ENCODE peak calls at places on chromosomes 11 and 22, in ten cellular contexts. T is stimulated activated CD8-positive, alpha-beta memory T cell treated with anti-CD3 and anti-CD28 coated beads, Interleukin-7, amount 100 ng/mL, for 24 hours; G is stimulated activated CD4-positive, alpha-beta T cell treated with anti-CD3 and anti-CD28 coated beads, Interleukin-4, amount 100 ng/mL, for 48 hours; U is GM12865; D is NK-92 treated with Interleukin-12 subunit alpha and Interleukin-12 subunit beta, amount 100 ng/mL, for 24 hours; Y is omental fat pad; A is cardiac septum; H is T-cell; M is activated CD8-positive, alpha-beta memory T cell treated with anti-CD3 and anti-CD28 coated beads, Interleukin-2, amount 50 U/mL, for 4 hours; I is ovary. N is an unnamed sample.

GRCh38 chr11:72583177-72583553 is 91.1 kb downstream of the PDE2A start:
- DNase-seq in A (no peak), H (no peak), U (no peak), I (no peak), D (no peak), Y (no peak), M (no peak), T (no peak), G (no peak), N (no peak)

GRCh38 chr22:41574847-41575381 is 14.1 kb downstream of the CSDC2 start:
- DNase-seq in Y (no peak), G (no peak), T (no peak), D (no peak), U (no peak), I (peak; percentile 81), A (peak; percentile 84), H (no peak), M (no peak), N (no peak)

GRCh38 chr11:106077609-106078517 is at the start of gene AASDHPPT:
- DNase-seq in D (peak; percentile 35), H (no peak), I (peak; percentile 19), T (no peak), U (peak; percentile 12), G (no peak), Y (no peak), A (no peak), M (no peak), N (no peak)

GRCh38 chr11:28483072-28483867 is 375.1 kb downstream of the METTL15 start:
- DNase-seq in D (no peak), H (no peak), T (no peak), M (no peak), A (no peak), G (no peak), U (no peak), I (no peak), Y (no peak), N (no peak)

GRCh38 chr11:85787809-85788805 is 22.8 kb downstream of the SYTL2 start:
- DNase-seq in M (no peak), Y (no peak), A (no peak), T (no peak), D (no peak), I (no peak), G (no peak), H (no peak), U (no peak), N (no peak)

GRCh38 chr22:41916745-41917358 is 2.0 kb upstream of the SHISA8 start:
- DNase-seq in G (no peak), H (no peak), A (no peak), M (no peak), D (no peak), Y (no peak), I (no peak), T (no peak), U (no peak), N (no peak)

GRCh38 chr22:39117585-39118191 is 20.6 kb downstream of the APOBEC3H start:
- DNase-seq in D (peak; percentile 71), Y (no peak), I (no peak), A (no peak), H (peak; percentile 55), M (peak; percentile 75), U (peak; percentile 92), G (peak; percentile 76), T (peak; percentile 52), N (peak; percentile 34)

GRCh38 chr11:134048028-134048427 is 20.8 kb upstream of the JAM3 start:
- DNase-seq in U (no peak), M (no peak), T (no peak), D (no peak), G (no peak), H (no peak), I (no peak), A (peak; percentile 68), Y (peak; percentile 17), N (no peak)

GRCh38 chr11:96949464-96949863 is 559.7 kb downstream of the JRKL start:
- DNase-seq in D (no peak), M (no peak), G (no peak), A (no peak), U (no peak), I (no peak), Y (no peak), H (no peak), T (no peak), N (no peak)

GRCh38 chr11:102319544-102319943 is 2.3 kb downstream of the BIRC3 start:
- DNase-seq in G (no peak), Y (no peak), U (peak; percentile 29), M (no peak), A (no peak), I (no peak), D (no peak), T (no peak), H (no peak), N (no peak)

GRCh38 chr22:23121026-23121823 is 20.6 kb downstream of the RSPH14 start:
- DNase-seq in I (no peak), T (no peak), D (no peak), M (no peak), H (no peak), Y (no peak), G (no peak), A (no peak), U (no peak), N (no peak)

GRCh38 chr22:46107089-46107664 is 43.1 kb upstream of the PPARA start:
- DNase-seq in M (no peak), A (no peak), Y (no peak), I (peak; percentile 71), G (no peak), H (no peak), T (no peak), D (no peak), U (no peak), N (no peak)